ENCODE peak calls at places on chromosomes 3 and 15, in five cellular contexts. One of them, this sample, is unnamed.
A peak's percentile ranks its signal among the peaks of the same experiment; 100 is the strongest.

GRCh38 chr3:127637546-127637945 is 8.6 kb downstream of the PODXL2 start:
- DNase-seq in GM23338: no peak
- DNase-seq in hepatocyte: no peak
- DNase-seq in Karpas-422: peak; percentile 50
- DNase-seq in HCT116: no peak
- DNase-seq in this sample: no peak

GRCh38 chr3:16079519-16079918 is 95.0 kb upstream of the GALNT15 start:
- DNase-seq in GM23338: no peak
- DNase-seq in hepatocyte: no peak
- DNase-seq in Karpas-422: no peak
- DNase-seq in HCT116: no peak
- DNase-seq in this sample: no peak

GRCh38 chr3:49703443-49703927 is 14.1 kb downstream of the RNF123 start:
- DNase-seq in GM23338: peak; percentile 81
- DNase-seq in hepatocyte: peak; percentile 74
- DNase-seq in Karpas-422: peak; percentile 87
- DNase-seq in HCT116: peak; percentile 22
- DNase-seq in this sample: peak; percentile 63

GRCh38 chr3:64685800-64686445 is 1.9 kb downstream of the ADAMTS9 start:
- DNase-seq in GM23338: peak; percentile 92
- DNase-seq in hepatocyte: peak; percentile 94
- DNase-seq in Karpas-422: no peak
- DNase-seq in HCT116: peak; percentile 35
- DNase-seq in this sample: no peak

GRCh38 chr3:134426660-134427181 is 52.5 kb upstream of the AMOTL2 start:
- DNase-seq in GM23338: no peak
- DNase-seq in hepatocyte: no peak
- DNase-seq in Karpas-422: no peak
- DNase-seq in HCT116: no peak
- DNase-seq in this sample: no peak

GRCh38 chr15:88985547-88986393 is 72.6 kb upstream of the MFGE8 start:
- DNase-seq in GM23338: peak; percentile 96
- DNase-seq in hepatocyte: peak; percentile 27
- DNase-seq in Karpas-422: no peak
- DNase-seq in HCT116: no peak
- DNase-seq in this sample: no peak

GRCh38 chr15:80142646-80143045 is 10.2 kb upstream of the FAH start:
- DNase-seq in GM23338: no peak
- DNase-seq in hepatocyte: no peak
- DNase-seq in Karpas-422: no peak
- DNase-seq in HCT116: no peak
- DNase-seq in this sample: no peak

GRCh38 chr15:74318376-74319137 is 48.9 kb downstream of the CYP11A1 start:
- DNase-seq in GM23338: peak; percentile 39
- DNase-seq in hepatocyte: no peak
- DNase-seq in Karpas-422: no peak
- DNase-seq in HCT116: no peak
- DNase-seq in this sample: no peak

GRCh38 chr3:46674031-46674592 is 19.4 kb downstream of the ALS2CL start:
- DNase-seq in GM23338: no peak
- DNase-seq in hepatocyte: no peak
- DNase-seq in Karpas-422: peak; percentile 51
- DNase-seq in HCT116: no peak
- DNase-seq in this sample: no peak

GRCh38 chr3:107025961-107026360 is 351.3 kb upstream of the CCDC54 start:
- DNase-seq in GM23338: no peak
- DNase-seq in hepatocyte: no peak
- DNase-seq in Karpas-422: no peak
- DNase-seq in HCT116: no peak
- DNase-seq in this sample: no peak

GRCh38 chr15:57323299-57323805 is 53.0 kb upstream of the CGNL1 start:
- DNase-seq in GM23338: no peak
- DNase-seq in hepatocyte: no peak
- DNase-seq in Karpas-422: no peak
- DNase-seq in HCT116: no peak
- DNase-seq in this sample: no peak

GRCh38 chr3:41705893-41706292 is 256.0 kb downstream of the ULK4 start:
- DNase-seq in GM23338: no peak
- DNase-seq in hepatocyte: no peak
- DNase-seq in Karpas-422: no peak
- DNase-seq in HCT116: no peak
- DNase-seq in this sample: no peak

GRCh38 chr15:62545392-62546227 is 380.5 kb upstream of the C2CD4B start:
- DNase-seq in GM23338: no peak
- DNase-seq in hepatocyte: no peak
- DNase-seq in Karpas-422: no peak
- DNase-seq in HCT116: no peak
- DNase-seq in this sample: no peak

GRCh38 chr3:183253961-183254815 is 1.1 kb downstream of the B3GNT5 start:
- DNase-seq in GM23338: peak; percentile 74
- DNase-seq in hepatocyte: peak; percentile 73
- DNase-seq in Karpas-422: no peak
- DNase-seq in HCT116: no peak
- DNase-seq in this sample: no peak

GRCh38 chr15:79608041-79608440 is 175.9 kb downstream of the MINAR1 start:
- DNase-seq in GM23338: no peak
- DNase-seq in hepatocyte: no peak
- DNase-seq in Karpas-422: no peak
- DNase-seq in HCT116: no peak
- DNase-seq in this sample: no peak

GRCh38 chr3:72633534-72633933 is 214.7 kb downstream of the SHQ1 start:
- DNase-seq in GM23338: no peak
- DNase-seq in hepatocyte: no peak
- DNase-seq in Karpas-422: no peak
- DNase-seq in HCT116: no peak
- DNase-seq in this sample: no peak

GRCh38 chr15:76837474-76837873 is 67.7 kb downstream of the SCAPER start:
- DNase-seq in GM23338: no peak
- DNase-seq in hepatocyte: no peak
- DNase-seq in Karpas-422: no peak
- DNase-seq in HCT116: no peak
- DNase-seq in this sample: no peak

GRCh38 chr3:53773586-53774368 is 72.4 kb downstream of the CHDH start:
- DNase-seq in GM23338: no peak
- DNase-seq in hepatocyte: peak; percentile 65
- DNase-seq in Karpas-422: no peak
- DNase-seq in HCT116: no peak
- DNase-seq in this sample: no peak

GRCh38 chr3:42118762-42119361 is 27.7 kb downstream of the TRAK1 start:
- DNase-seq in GM23338: peak; percentile 80
- DNase-seq in hepatocyte: peak; percentile 75
- DNase-seq in Karpas-422: peak; percentile 83
- DNase-seq in HCT116: peak; percentile 47
- DNase-seq in this sample: peak; percentile 23

GRCh38 chr3:65895084-65895483 is 143.6 kb downstream of the MAGI1 start:
- DNase-seq in GM23338: no peak
- DNase-seq in hepatocyte: no peak
- DNase-seq in Karpas-422: no peak
- DNase-seq in HCT116: no peak
- DNase-seq in this sample: no peak

GRCh38 chr3:65779393-65779792 is 259.3 kb downstream of the MAGI1 start:
- DNase-seq in GM23338: no peak
- DNase-seq in hepatocyte: no peak
- DNase-seq in Karpas-422: no peak
- DNase-seq in HCT116: no peak
- DNase-seq in this sample: no peak

GRCh38 chr15:57705746-57706404 is 639 bp upstream of the POLR2M start:
- DNase-seq in GM23338: no peak
- DNase-seq in hepatocyte: no peak
- DNase-seq in Karpas-422: peak; percentile 44
- DNase-seq in HCT116: no peak
- DNase-seq in this sample: no peak

GRCh38 chr15:38696790-38697495 is 132.3 kb upstream of the RASGRP1 start:
- DNase-seq in GM23338: no peak
- DNase-seq in hepatocyte: no peak
- DNase-seq in Karpas-422: no peak
- DNase-seq in HCT116: no peak
- DNase-seq in this sample: no peak

GRCh38 chr15:78951841-78952238 is 7.0 kb upstream of the CTSH start:
- DNase-seq in GM23338: no peak
- DNase-seq in hepatocyte: peak; percentile 64
- DNase-seq in Karpas-422: no peak
- DNase-seq in HCT116: no peak
- DNase-seq in this sample: no peak

GRCh38 chr3:182989566-182989965 is 9.2 kb upstream of the DCUN1D1 start:
- DNase-seq in GM23338: no peak
- DNase-seq in hepatocyte: no peak
- DNase-seq in Karpas-422: no peak
- DNase-seq in HCT116: no peak
- DNase-seq in this sample: no peak

GRCh38 chr3:43162573-43163084 is 56.8 kb upstream of the POMGNT2 start:
- DNase-seq in GM23338: peak; percentile 29
- DNase-seq in hepatocyte: no peak
- DNase-seq in Karpas-422: no peak
- DNase-seq in HCT116: no peak
- DNase-seq in this sample: peak; percentile 79

DNA sequence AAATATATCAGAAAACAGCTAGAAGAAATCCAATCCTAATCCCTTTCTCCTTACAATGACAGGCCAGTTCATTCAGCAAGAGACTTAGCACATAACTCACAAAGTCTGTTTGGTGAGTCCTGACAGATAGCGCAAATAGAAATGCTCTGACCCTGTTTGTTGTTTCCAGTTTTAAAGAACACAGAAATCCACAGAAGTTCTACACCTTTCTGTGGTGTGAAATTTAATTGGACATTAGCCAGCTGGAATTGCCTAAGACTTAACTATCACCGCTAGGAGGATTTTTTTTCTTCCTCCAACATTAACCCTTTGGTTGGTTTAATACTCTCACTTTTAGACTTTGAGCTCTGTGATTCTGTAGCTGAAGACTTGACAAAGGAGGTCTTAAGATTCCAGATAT is 30.8 kb downstream of the HDC start:
- DNase-seq in GM23338: no peak
- DNase-seq in hepatocyte: no peak
- DNase-seq in Karpas-422: peak; percentile 29
- DNase-seq in HCT116: no peak
- DNase-seq in this sample: no peak
- H3K9me2 ChIP-seq in GM23338: no peaks in the 10 kb centered on the region
- H3K9me2 ChIP-seq in hepatocyte: no peaks in the 10 kb centered on the region
- H3K9me2 ChIP-seq in Karpas-422: no peaks in the 10 kb centered on the region
- H3K9me2 ChIP-seq in HCT116: no peaks in the 10 kb centered on the region
- H3K9me2 ChIP-seq in this sample: no peaks in the 10 kb centered on the region

GRCh38 chr3:129587061-129587460 is 19.4 kb downstream of the PLXND1 start:
- DNase-seq in GM23338: no peak
- DNase-seq in hepatocyte: no peak
- DNase-seq in Karpas-422: no peak
- DNase-seq in HCT116: no peak
- DNase-seq in this sample: no peak

GRCh38 chr3:129585949-129586657 is 20.4 kb downstream of the PLXND1 start:
- DNase-seq in GM23338: no peak
- DNase-seq in hepatocyte: no peak
- DNase-seq in Karpas-422: no peak
- DNase-seq in HCT116: no peak
- DNase-seq in this sample: no peak

GRCh38 chr3:129582799-129583198 is 23.7 kb downstream of the PLXND1 start:
- DNase-seq in GM23338: no peak
- DNase-seq in hepatocyte: no peak
- DNase-seq in Karpas-422: no peak
- DNase-seq in HCT116: no peak
- DNase-seq in this sample: no peak

GRCh38 chr3:129583289-129583688 is 23.2 kb downstream of the PLXND1 start:
- DNase-seq in GM23338: no peak
- DNase-seq in hepatocyte: no peak
- DNase-seq in Karpas-422: peak; percentile 94
- DNase-seq in HCT116: no peak
- DNase-seq in this sample: no peak

DNA sequence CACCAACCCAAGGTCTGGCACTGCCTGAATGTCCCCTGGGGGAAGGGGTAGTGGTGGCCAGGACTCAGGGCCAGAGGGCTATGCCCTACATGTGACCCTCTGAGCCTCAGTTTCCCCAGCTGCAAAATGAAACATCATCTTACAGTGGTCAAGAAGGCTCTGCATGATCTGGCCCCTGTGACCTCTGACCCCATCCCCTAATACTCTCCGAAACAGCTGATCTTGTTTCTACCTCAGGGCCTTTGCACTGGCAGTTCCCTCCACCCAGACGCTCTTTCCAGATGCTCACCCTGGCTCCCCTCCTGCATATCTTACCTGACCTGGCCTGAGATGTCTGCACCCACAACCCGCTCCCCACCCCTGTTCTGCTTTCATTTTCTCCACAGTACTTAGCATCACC is 21.8 kb downstream of the PLXND1 start:
- DNase-seq in GM23338: no peak
- DNase-seq in hepatocyte: no peak
- DNase-seq in Karpas-422: no peak
- DNase-seq in HCT116: no peak
- DNase-seq in this sample: no peak
- H3K9me2 ChIP-seq in GM23338: no peaks in the 10 kb centered on the region
- H3K9me2 ChIP-seq in hepatocyte: no peaks in the 10 kb centered on the region
- H3K9me2 ChIP-seq in Karpas-422: no peaks in the 10 kb centered on the region
- H3K9me2 ChIP-seq in HCT116: no peaks in the 10 kb centered on the region
- H3K9me2 ChIP-seq in this sample: no peaks in the 10 kb centered on the region

GRCh38 chr3:135862361-135862760 is 103.2 kb upstream of the PPP2R3A start:
- DNase-seq in GM23338: no peak
- DNase-seq in hepatocyte: no peak
- DNase-seq in Karpas-422: no peak
- DNase-seq in HCT116: no peak
- DNase-seq in this sample: no peak

GRCh38 chr3:135865554-135865953 is 100.0 kb upstream of the PPP2R3A start:
- DNase-seq in GM23338: no peak
- DNase-seq in hepatocyte: no peak
- DNase-seq in Karpas-422: no peak
- DNase-seq in HCT116: no peak
- DNase-seq in this sample: no peak

GRCh38 chr3:135867911-135868310 is 97.6 kb upstream of the PPP2R3A start:
- DNase-seq in GM23338: no peak
- DNase-seq in hepatocyte: no peak
- DNase-seq in Karpas-422: no peak
- DNase-seq in HCT116: no peak
- DNase-seq in this sample: no peak

GRCh38 chr3:135864060-135864459 is 101.5 kb upstream of the PPP2R3A start:
- DNase-seq in GM23338: no peak
- DNase-seq in hepatocyte: no peak
- DNase-seq in Karpas-422: no peak
- DNase-seq in HCT116: no peak
- DNase-seq in this sample: no peak

GRCh38 chr3:135865085-135865484 is 100.4 kb upstream of the PPP2R3A start:
- DNase-seq in GM23338: no peak
- DNase-seq in hepatocyte: no peak
- DNase-seq in Karpas-422: no peak
- DNase-seq in HCT116: no peak
- DNase-seq in this sample: no peak
- H3K9me2 ChIP-seq in GM23338: peaks cover 17% of the 10 kb centered on the region
- H3K9me2 ChIP-seq in hepatocyte: no peaks in the 10 kb centered on the region
- H3K9me2 ChIP-seq in Karpas-422: no peaks in the 10 kb centered on the region
- H3K9me2 ChIP-seq in HCT116: no peaks in the 10 kb centered on the region
- H3K9me2 ChIP-seq in this sample: no peaks in the 10 kb centered on the region

DNA sequence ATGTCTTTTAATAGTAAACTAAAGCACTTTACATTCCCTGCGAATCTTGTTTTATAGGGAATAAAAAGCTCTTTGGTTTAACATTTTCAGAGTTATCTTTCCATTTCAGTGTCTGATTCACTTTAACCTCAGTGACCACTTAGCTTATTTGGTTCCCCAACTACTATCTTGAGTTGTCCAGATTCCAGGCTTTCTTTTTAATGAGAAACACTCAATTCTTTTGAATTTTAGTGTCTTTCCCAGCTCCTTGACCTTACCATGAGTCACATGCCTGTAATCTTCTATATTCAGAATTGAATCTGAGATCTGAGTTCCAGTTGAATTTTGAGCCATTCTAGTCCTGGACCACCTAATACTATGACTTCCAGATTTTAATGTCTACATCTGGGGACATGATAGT is 144.4 kb downstream of the KCNAB1 start:
- DNase-seq in GM23338: no peak
- DNase-seq in hepatocyte: no peak
- DNase-seq in Karpas-422: no peak
- DNase-seq in HCT116: no peak
- DNase-seq in this sample: no peak
- H3K9me2 ChIP-seq in GM23338: no peaks in the 10 kb centered on the region
- H3K9me2 ChIP-seq in hepatocyte: no peaks in the 10 kb centered on the region
- H3K9me2 ChIP-seq in Karpas-422: no peaks in the 10 kb centered on the region
- H3K9me2 ChIP-seq in HCT116: no peaks in the 10 kb centered on the region
- H3K9me2 ChIP-seq in this sample: no peaks in the 10 kb centered on the region

This sample was measured in MM.1S.